ENCODE peak calls at places on chromosomes 3 and 15, in six cellular contexts. T is K562, V is stomach, R is PC-3, U is DND-41, I is MM.1S. B is an unnamed sample.
A peak's percentile ranks its signal among the peaks of the same experiment; 100 is the strongest.

GRCh38 chr3:110583373-110583935 is 488.2 kb upstream of the NECTIN3 start:
- DNase-seq in I (no peak), T (no peak), V (no peak), U (no peak), R (peak; percentile 72), B (no peak)

GRCh38 chr3:158792709-158793108 is 9.1 kb upstream of the MFSD1 start:
- DNase-seq in U (no peak), T (no peak), R (peak; percentile 78), V (no peak), I (no peak), B (peak; percentile 74)

GRCh38 chr15:69129026-69129385 is 31.4 kb upstream of the GLCE start:
- DNase-seq in T (no peak), I (no peak), R (peak; percentile 51), V (no peak), U (no peak), B (no peak)

GRCh38 chr3:124049203-124049748 is 57.4 kb upstream of the ROPN1 start:
- DNase-seq in V (no peak), R (no peak), T (no peak), I (no peak), U (no peak), B (no peak)

GRCh38 chr15:73695773-73696640 is 11.8 kb downstream of the CD276 start:
- DNase-seq in T (no peak), V (no peak), R (peak; percentile 23), U (no peak), I (no peak), B (no peak)

GRCh38 chr3:110420158-110420641 is 651.4 kb upstream of the NECTIN3 start:
- DNase-seq in U (no peak), V (no peak), I (no peak), T (no peak), R (peak; percentile 94), B (no peak)

GRCh38 chr15:84631706-84632272 is 22.3 kb downstream of the WDR73 start:
- DNase-seq in T (no peak), R (peak; percentile 11), U (peak; percentile 17), I (no peak), V (no peak), B (no peak)

GRCh38 chr3:101195951-101196713 is 124.2 kb downstream of the IMPG2 start:
- DNase-seq in R (peak; percentile 91), U (no peak), T (no peak), V (no peak), I (peak; percentile 73), B (no peak)

GRCh38 chr3:127670761-127671522 is 1.8 kb upstream of the ABTB1 start:
- DNase-seq in V (peak; percentile 24), T (no peak), I (no peak), U (no peak), R (no peak), B (no peak)

GRCh38 chr3:23751485-23751811 is 54.3 kb upstream of the UBE2E1 start:
- DNase-seq in T (no peak), R (no peak), V (no peak), I (no peak), U (no peak), B (no peak)

GRCh38 chr15:41698779-41699178 is 38.6 kb downstream of the MGA start:
- DNase-seq in I (no peak), V (no peak), U (no peak), T (no peak), R (peak; percentile 89), B (no peak)

GRCh38 chr3:126551839-126552687 is 6.7 kb downstream of the C3orf22 start:
- DNase-seq in U (peak; percentile 1), V (peak; percentile 9), R (no peak), T (no peak), I (no peak), B (no peak)

GRCh38 chr15:87943629-87944028 is 312.9 kb downstream of the NTRK3 start:
- DNase-seq in I (no peak), V (no peak), R (no peak), U (no peak), T (no peak), B (no peak)

GRCh38 chr3:194156095-194156494 is 20.1 kb downstream of the HES1 start:
- DNase-seq in I (no peak), U (no peak), V (no peak), T (no peak), R (no peak), B (no peak)
- H3K27me3 ChIP-seq in I (no peaks in the 10 kb centered on the region), U (no peaks in the 10 kb centered on the region), V (no peaks in the 10 kb centered on the region), T (no peaks in the 10 kb centered on the region), R (no peaks in the 10 kb centered on the region), B (no peaks in the 10 kb centered on the region)

GRCh38 chr3:133476971-133477375 is 77.1 kb downstream of the BFSP2 start:
- DNase-seq in U (no peak), I (no peak), V (no peak), T (no peak), R (no peak), B (no peak)

GRCh38 chr3:133475245-133476010 is 75.6 kb downstream of the BFSP2 start:
- DNase-seq in U (no peak), V (no peak), T (no peak), I (peak; percentile 95), R (no peak), B (no peak)

GRCh38 chr3:133472889-133473288 is 73.0 kb downstream of the BFSP2 start:
- DNase-seq in R (no peak), T (no peak), U (no peak), V (no peak), I (no peak), B (no peak)

GRCh38 chr3:133472242-133472641 is 72.4 kb downstream of the BFSP2 start:
- DNase-seq in U (no peak), V (no peak), R (no peak), I (no peak), T (no peak), B (no peak)

GRCh38 chr3:133474251-133474801 is 74.5 kb downstream of the BFSP2 start:
- DNase-seq in I (peak; percentile 35), V (no peak), R (no peak), T (no peak), U (no peak), B (no peak)
- H3K4me3 ChIP-seq in I (peak overlapping the region; percentile 18), V (no peak overlapping the region), R (no peak overlapping the region), T (no peak overlapping the region), U (no peak overlapping the region), B (no peak overlapping the region)

DNA sequence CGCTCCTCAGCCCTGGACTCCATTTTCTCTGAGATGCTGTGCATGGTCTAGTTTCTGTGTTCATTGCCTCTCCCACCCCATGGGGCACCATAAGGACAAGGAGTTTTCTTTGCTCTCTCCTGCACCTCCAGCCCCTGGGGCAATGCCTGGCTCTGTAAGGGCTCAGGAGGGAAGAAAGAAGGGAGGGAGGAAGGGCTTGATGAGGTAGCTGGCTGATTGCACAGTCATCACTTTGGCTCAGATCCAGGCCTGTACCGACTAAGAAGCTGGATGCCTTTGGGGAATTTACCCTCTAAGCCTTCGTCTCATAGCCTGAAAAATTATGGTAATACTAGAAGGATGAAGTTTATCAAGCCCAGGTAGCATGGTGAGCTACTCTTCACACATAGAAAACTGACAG is 382.9 kb downstream of the GABRG3 start:
- DNase-seq in U (no peak), T (no peak), I (no peak), R (peak; percentile 46), V (no peak), B (no peak)
- TF ChIP-seq CTCF in U (no peak), T (no peak), I (no peak), R (no peak), V (no peak), B (no peak)

DNA sequence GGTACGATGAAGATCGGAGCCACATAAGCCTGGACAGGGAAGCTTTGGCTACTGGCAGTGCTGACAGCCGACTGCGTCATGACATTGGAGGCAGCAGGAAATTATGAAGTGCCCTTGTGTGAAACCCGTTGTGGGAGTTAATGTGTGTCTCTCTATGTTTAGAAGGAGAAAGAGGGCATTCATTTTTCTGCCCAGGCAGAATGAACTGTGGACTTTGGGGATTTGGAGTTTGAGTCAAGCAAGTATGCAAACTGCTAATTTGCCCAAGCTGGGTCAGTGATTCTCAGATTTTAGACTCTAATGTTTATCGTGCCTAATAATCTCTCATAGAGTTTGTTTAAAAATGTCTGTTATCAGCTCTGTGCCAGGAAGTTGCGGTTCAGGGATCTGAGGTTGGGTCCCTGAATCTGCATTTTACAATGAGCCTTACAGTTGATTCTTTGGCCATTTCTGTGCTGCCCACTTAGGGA is 5.6 kb downstream of the CTXND1 start:
- DNase-seq in R (no peak), T (no peak), U (no peak), I (no peak), V (peak; percentile 50), B (no peak)
- H3K27me3 ChIP-seq in R (peaks cover 65% of the 10 kb centered on the region), T (peaks cover 30% of the 10 kb centered on the region), U (peaks cover 7% of the 10 kb centered on the region), I (no peaks in the 10 kb centered on the region), V (peaks cover 52% of the 10 kb centered on the region), B (peaks cover 54% of the 10 kb centered on the region)

DNA sequence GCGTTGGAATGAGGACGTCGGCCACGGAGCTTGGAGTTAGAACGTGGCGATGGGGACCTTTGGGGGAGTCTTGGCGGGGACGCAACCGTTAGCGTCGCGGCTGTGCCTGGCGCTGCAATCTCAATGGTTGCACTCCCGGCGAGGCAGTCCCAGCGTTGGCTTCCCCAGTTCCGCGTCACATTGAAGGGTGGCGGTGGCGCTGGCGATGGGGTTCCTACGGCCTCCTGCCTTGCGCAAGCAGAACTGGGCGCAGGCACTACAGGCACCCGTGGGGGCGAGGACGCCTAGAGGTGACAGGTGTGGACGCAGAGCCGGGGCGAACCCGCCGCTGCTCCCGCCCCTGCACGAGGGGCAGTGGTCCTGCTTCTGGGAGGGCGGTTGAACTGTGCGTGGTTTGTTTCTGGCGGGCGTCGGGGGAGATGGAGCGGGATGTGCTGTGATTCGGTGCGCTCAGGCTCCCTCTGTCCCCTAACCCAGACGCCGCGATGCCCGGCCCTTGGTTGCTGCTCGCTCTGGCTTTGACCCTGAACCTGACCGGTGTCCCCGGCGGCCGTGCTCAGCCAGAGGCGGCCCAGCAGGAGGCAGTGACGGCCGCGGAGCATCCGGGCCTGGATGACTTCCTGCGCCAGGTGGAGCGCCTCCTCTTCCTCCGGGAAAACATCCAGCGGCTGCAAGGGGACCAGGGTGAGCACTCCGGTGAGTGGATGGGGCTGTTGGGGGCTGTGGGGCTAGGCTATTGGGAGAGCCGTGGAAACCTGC is 991 bp downstream of the TRH start:
- DNase-seq in I (no peak), U (no peak), V (no peak), R (no peak), T (no peak), B (no peak)
- H3K4me3 ChIP-seq in I (no peak overlapping the region), U (no peak overlapping the region), V (peak overlapping the region; percentile 41), R (no peak overlapping the region), T (no peak overlapping the region), B (no peak overlapping the region)

GRCh38 chr3:46756642-46757041 is 39.0 kb upstream of the PRSS50 start:
- DNase-seq in U (no peak), V (no peak), T (peak; percentile 54), R (no peak), I (no peak), B (no peak)
- TF ChIP-seq CTCF in U (no peak), V (no peak), T (peak; percentile 59), R (peak; percentile 13), I (no peak), B (no peak)

GRCh38 chr15:79092382-79092781 is 1.8 kb upstream of the RASGRF1 start:
- DNase-seq in U (no peak), I (no peak), T (no peak), V (no peak), R (no peak), B (no peak)

GRCh38 chr15:79089890-79090486 is 592 bp downstream of the RASGRF1 start:
- DNase-seq in I (no peak), T (no peak), V (no peak), R (no peak), U (no peak), B (peak; percentile 65)

GRCh38 chr15:79089331-79089889 is 1.2 kb downstream of the RASGRF1 start:
- DNase-seq in I (no peak), T (no peak), U (no peak), R (no peak), V (no peak), B (peak; percentile 69)

GRCh38 chr15:79090487-79091203 is at the start of gene RASGRF1:
- DNase-seq in I (no peak), U (no peak), V (no peak), R (no peak), T (no peak), B (peak; percentile 71)

GRCh38 chr15:79091204-79091867 is 756 bp upstream of the RASGRF1 start:
- DNase-seq in R (no peak), I (no peak), U (no peak), T (no peak), V (no peak), B (peak; percentile 62)
- H3K27me3 ChIP-seq in R (peaks cover 57% of the 10 kb centered on the region), I (peaks cover 28% of the 10 kb centered on the region), U (peaks cover 9% of the 10 kb centered on the region), T (peaks cover 5% of the 10 kb centered on the region), V (peaks cover 99% of the 10 kb centered on the region), B (peaks cover 91% of the 10 kb centered on the region)